ENCODE peak calls at places on chromosomes 7 and 10, in five cellular contexts. One of them, this sample, is unnamed.

GRCh38 chr10:6918305-6918704 is 338.2 kb upstream of the PRKCQ start:
- DNase-seq in left kidney: peak; percentile 56
- DNase-seq in cardiac septum: no peak
- DNase-seq in dorsolateral prefrontal cortex: peak; percentile 30
- DNase-seq in kidney glomerular epithelial cell: no peak
- DNase-seq in this sample: no peak

GRCh38 chr10:4391683-4392082 is 434.3 kb upstream of the AKR1E2 start:
- DNase-seq in left kidney: no peak
- DNase-seq in cardiac septum: no peak
- DNase-seq in dorsolateral prefrontal cortex: no peak
- DNase-seq in kidney glomerular epithelial cell: no peak
- DNase-seq in this sample: no peak

GRCh38 chr10:49119746-49120145 is 4.4 kb upstream of the VSTM4 start:
- DNase-seq in left kidney: no peak
- DNase-seq in cardiac septum: no peak
- DNase-seq in dorsolateral prefrontal cortex: no peak
- DNase-seq in kidney glomerular epithelial cell: peak; percentile 30
- DNase-seq in this sample: no peak

GRCh38 chr10:117609095-117609821 is 66.7 kb downstream of the EMX2 start:
- DNase-seq in left kidney: no peak
- DNase-seq in cardiac septum: no peak
- DNase-seq in dorsolateral prefrontal cortex: no peak
- DNase-seq in kidney glomerular epithelial cell: peak; percentile 84
- DNase-seq in this sample: peak; percentile 61

GRCh38 chr10:132066812-132067211 is 1.1 kb downstream of the JAKMIP3 start:
- DNase-seq in left kidney: no peak
- DNase-seq in cardiac septum: peak; percentile 41
- DNase-seq in dorsolateral prefrontal cortex: no peak
- DNase-seq in kidney glomerular epithelial cell: no peak
- DNase-seq in this sample: no peak

GRCh38 chr7:120792091-120792860 is 65.7 kb downstream of the TSPAN12 start:
- DNase-seq in left kidney: peak; percentile 91
- DNase-seq in cardiac septum: peak; percentile 88
- DNase-seq in dorsolateral prefrontal cortex: peak; percentile 56
- DNase-seq in kidney glomerular epithelial cell: peak; percentile 59
- DNase-seq in this sample: peak; percentile 77

GRCh38 chr7:139058963-139059362 is 23.1 kb upstream of the ZC3HAV1L start:
- DNase-seq in left kidney: no peak
- DNase-seq in cardiac septum: no peak
- DNase-seq in dorsolateral prefrontal cortex: no peak
- DNase-seq in kidney glomerular epithelial cell: no peak
- DNase-seq in this sample: no peak

GRCh38 chr7:47710201-47710935 is 128.5 kb upstream of the TNS3 start:
- DNase-seq in left kidney: no peak
- DNase-seq in cardiac septum: no peak
- DNase-seq in dorsolateral prefrontal cortex: no peak
- DNase-seq in kidney glomerular epithelial cell: no peak
- DNase-seq in this sample: no peak

GRCh38 chr7:81111358-81111757 is 192.5 kb upstream of the SEMA3C start:
- DNase-seq in left kidney: peak; percentile 14
- DNase-seq in cardiac septum: no peak
- DNase-seq in dorsolateral prefrontal cortex: no peak
- DNase-seq in kidney glomerular epithelial cell: peak; percentile 78
- DNase-seq in this sample: no peak

GRCh38 chr7:151110941-151111645 is 24.8 kb downstream of the AGAP3 start:
- DNase-seq in left kidney: peak; percentile 85
- DNase-seq in cardiac septum: peak; percentile 89
- DNase-seq in dorsolateral prefrontal cortex: peak; percentile 65
- DNase-seq in kidney glomerular epithelial cell: peak; percentile 62
- DNase-seq in this sample: peak; percentile 90

GRCh38 chr7:73668103-73668937 is 689 bp downstream of the VPS37D start:
- DNase-seq in left kidney: peak; percentile 74
- DNase-seq in cardiac septum: no peak
- DNase-seq in dorsolateral prefrontal cortex: no peak
- DNase-seq in kidney glomerular epithelial cell: no peak
- DNase-seq in this sample: no peak

GRCh38 chr7:113142385-113143119 is 24.2 kb upstream of the SMIM30 start:
- DNase-seq in left kidney: no peak
- DNase-seq in cardiac septum: no peak
- DNase-seq in dorsolateral prefrontal cortex: no peak
- DNase-seq in kidney glomerular epithelial cell: no peak
- DNase-seq in this sample: no peak

GRCh38 chr7:104956753-104957450 is 57.1 kb upstream of the KMT2E start:
- DNase-seq in left kidney: peak; percentile 43
- DNase-seq in cardiac septum: no peak
- DNase-seq in dorsolateral prefrontal cortex: no peak
- DNase-seq in kidney glomerular epithelial cell: peak; percentile 55
- DNase-seq in this sample: no peak

GRCh38 chr10:9853405-9854010 is 1164.2 kb upstream of the CELF2 start:
- DNase-seq in left kidney: no peak
- DNase-seq in cardiac septum: no peak
- DNase-seq in dorsolateral prefrontal cortex: no peak
- DNase-seq in kidney glomerular epithelial cell: no peak
- DNase-seq in this sample: no peak

GRCh38 chr7:17130281-17131059 is 168.0 kb upstream of the AHR start:
- DNase-seq in left kidney: peak; percentile 90
- DNase-seq in cardiac septum: no peak
- DNase-seq in dorsolateral prefrontal cortex: no peak
- DNase-seq in kidney glomerular epithelial cell: peak; percentile 76
- DNase-seq in this sample: no peak

GRCh38 chr10:109993551-109993950 is 14.2 kb upstream of the ADD3 start:
- DNase-seq in left kidney: no peak
- DNase-seq in cardiac septum: no peak
- DNase-seq in dorsolateral prefrontal cortex: no peak
- DNase-seq in kidney glomerular epithelial cell: no peak
- DNase-seq in this sample: no peak

GRCh38 chr7:95772298-95772770 is at the start of gene DYNC1I1:
- DNase-seq in left kidney: peak; percentile 88
- DNase-seq in cardiac septum: peak; percentile 87
- DNase-seq in dorsolateral prefrontal cortex: peak; percentile 55
- DNase-seq in kidney glomerular epithelial cell: peak; percentile 48
- DNase-seq in this sample: peak; percentile 88

GRCh38 chr10:76902949-76903348 is 734.7 kb downstream of the KCNMA1 start:
- DNase-seq in left kidney: peak; percentile 87
- DNase-seq in cardiac septum: no peak
- DNase-seq in dorsolateral prefrontal cortex: no peak
- DNase-seq in kidney glomerular epithelial cell: no peak
- DNase-seq in this sample: no peak

GRCh38 chr10:1198453-1199344 is 142.5 kb downstream of the WDR37 start:
- DNase-seq in left kidney: peak; percentile 28
- DNase-seq in cardiac septum: peak; percentile 47
- DNase-seq in dorsolateral prefrontal cortex: peak; percentile 12
- DNase-seq in kidney glomerular epithelial cell: no peak
- DNase-seq in this sample: no peak

GRCh38 chr7:47663239-47663638 is 81.3 kb upstream of the TNS3 start:
- DNase-seq in left kidney: no peak
- DNase-seq in cardiac septum: no peak
- DNase-seq in dorsolateral prefrontal cortex: no peak
- DNase-seq in kidney glomerular epithelial cell: no peak
- DNase-seq in this sample: no peak

GRCh38 chr7:17516768-17517167 is 218.3 kb downstream of the AHR start:
- DNase-seq in left kidney: no peak
- DNase-seq in cardiac septum: no peak
- DNase-seq in dorsolateral prefrontal cortex: no peak
- DNase-seq in kidney glomerular epithelial cell: no peak
- DNase-seq in this sample: no peak

GRCh38 chr7:139598642-139599041 is 75.2 kb downstream of the CLEC2L start:
- DNase-seq in left kidney: no peak
- DNase-seq in cardiac septum: no peak
- DNase-seq in dorsolateral prefrontal cortex: no peak
- DNase-seq in kidney glomerular epithelial cell: peak; percentile 2
- DNase-seq in this sample: no peak

GRCh38 chr7:130960208-130960988 is 226.4 kb upstream of the KLF14 start:
- DNase-seq in left kidney: no peak
- DNase-seq in cardiac septum: no peak
- DNase-seq in dorsolateral prefrontal cortex: no peak
- DNase-seq in kidney glomerular epithelial cell: peak; percentile 61
- DNase-seq in this sample: no peak

GRCh38 chr10:110458583-110458920 is 39.2 kb upstream of the DUSP5 start:
- DNase-seq in left kidney: no peak
- DNase-seq in cardiac septum: no peak
- DNase-seq in dorsolateral prefrontal cortex: no peak
- DNase-seq in kidney glomerular epithelial cell: no peak
- DNase-seq in this sample: no peak

GRCh38 chr7:82615527-82615926 is 171.9 kb upstream of the CACNA2D1 start:
- DNase-seq in left kidney: no peak
- DNase-seq in cardiac septum: no peak
- DNase-seq in dorsolateral prefrontal cortex: no peak
- DNase-seq in kidney glomerular epithelial cell: no peak
- DNase-seq in this sample: no peak

GRCh38 chr7:151727579-151728285 is 149.2 kb downstream of the PRKAG2 start:
- DNase-seq in left kidney: peak; percentile 59
- DNase-seq in cardiac septum: peak; percentile 86
- DNase-seq in dorsolateral prefrontal cortex: no peak
- DNase-seq in kidney glomerular epithelial cell: peak; percentile 96
- DNase-seq in this sample: peak; percentile 95

GRCh38 chr10:32413513-32413912 is 32.4 kb upstream of the CCDC7 start:
- DNase-seq in left kidney: no peak
- DNase-seq in cardiac septum: no peak
- DNase-seq in dorsolateral prefrontal cortex: no peak
- DNase-seq in kidney glomerular epithelial cell: peak; percentile 96
- DNase-seq in this sample: no peak

GRCh38 chr10:70352401-70353097 is 29.9 kb downstream of the LRRC20 start:
- DNase-seq in left kidney: no peak
- DNase-seq in cardiac septum: no peak
- DNase-seq in dorsolateral prefrontal cortex: no peak
- DNase-seq in kidney glomerular epithelial cell: no peak
- DNase-seq in this sample: peak; percentile 17

GRCh38 chr7:77570330-77571011 is 33.4 kb downstream of the PTPN12 start:
- DNase-seq in left kidney: no peak
- DNase-seq in cardiac septum: no peak
- DNase-seq in dorsolateral prefrontal cortex: no peak
- DNase-seq in kidney glomerular epithelial cell: peak; percentile 38
- DNase-seq in this sample: no peak

GRCh38 chr7:32142649-32143048 is 72.4 kb upstream of the PDE1C start:
- DNase-seq in left kidney: no peak
- DNase-seq in cardiac septum: no peak
- DNase-seq in dorsolateral prefrontal cortex: no peak
- DNase-seq in kidney glomerular epithelial cell: no peak
- DNase-seq in this sample: no peak

This sample was measured in sigmoid colon.